ENCODE peak calls at places on chromosomes 2 and 18, in ten cellular contexts. Z is midbrain; B is M059J; I is stimulated activated naive CD4-positive, alpha-beta T cell treated with Interleukin-2 at 50 U/mL for 16 hours; R is tibial artery; Y is gastrocnemius medialis; U is suprapubic skin; P is activated CD4-positive, alpha-beta T cell treated with anti-CD3 and anti-CD28 coated beads for 48 hours; N is iPS-NIHi11; G is pancreas. F is an unnamed sample.

GRCh38 chr2:118021361-118021760 is 7.5 kb upstream of the CCDC93 start:
- DNase-seq in Z (no peak), B (no peak), I (no peak), R (no peak), Y (no peak), U (no peak), P (no peak), N (no peak), G (no peak), F (no peak)

GRCh38 chr2:173205375-173205774 is 129.7 kb downstream of the MAP3K20 start:
- DNase-seq in Z (peak), B (no peak), I (no peak), R (peak), Y (peak), U (peak), P (no peak), N (no peak), G (no peak), F (peak)

GRCh38 chr2:39678170-39678569 is 12.5 kb downstream of the TMEM178A start:
- DNase-seq in Z (no peak), B (no peak), I (no peak), R (no peak), Y (no peak), U (no peak), P (no peak), N (no peak), G (no peak), F (no peak)

GRCh38 chr2:50995610-50996009 is 36.3 kb downstream of the NRXN1 start:
- DNase-seq in Z (no peak), B (peak), I (no peak), R (no peak), Y (peak), U (no peak), P (no peak), N (no peak), G (no peak), F (no peak)

GRCh38 chr2:19035238-19035637 is 323.2 kb downstream of the OSR1 start:
- DNase-seq in Z (no peak), B (no peak), I (no peak), R (peak), Y (peak), U (no peak), P (no peak), N (no peak), G (no peak), F (peak)

GRCh38 chr2:162063899-162064298 is 10.1 kb downstream of the DPP4 start:
- DNase-seq in Z (no peak), B (no peak), I (no peak), R (no peak), Y (no peak), U (no peak), P (no peak), N (no peak), G (no peak), F (no peak)

GRCh38 chr18:72104851-72105250 is 439.3 kb downstream of the CBLN2 start:
- DNase-seq in Z (no peak), B (no peak), I (no peak), R (no peak), Y (no peak), U (no peak), P (no peak), N (no peak), G (no peak), F (no peak)

GRCh38 chr2:73984203-73984921 is at the start of gene TET3:
- DNase-seq in Z (no peak), B (no peak), I (no peak), R (peak), Y (no peak), U (no peak), P (peak), N (peak), G (peak), F (peak)

GRCh38 chr2:6352906-6353515 is 512.7 kb downstream of the CMPK2 start:
- DNase-seq in Z (peak), B (no peak), I (no peak), R (no peak), Y (peak), U (no peak), P (peak), N (peak), G (peak), F (peak)

GRCh38 chr2:218829868-218830451 is 1.6 kb downstream of the PRKAG3 start:
- DNase-seq in Z (no peak), B (no peak), I (no peak), R (peak), Y (peak), U (no peak), P (no peak), N (no peak), G (no peak), F (peak)

GRCh38 chr2:240648155-240648649 is 22.9 kb downstream of the GPR35 start:
- DNase-seq in Z (no peak), B (no peak), I (no peak), R (peak), Y (no peak), U (no peak), P (no peak), N (no peak), G (no peak), F (no peak)

GRCh38 chr2:98416760-98417159 is 27.9 kb upstream of the INPP4A start:
- DNase-seq in Z (no peak), B (no peak), I (no peak), R (no peak), Y (no peak), U (no peak), P (no peak), N (no peak), G (no peak), F (no peak)

GRCh38 chr2:7900593-7900992 is 781.3 kb upstream of the ID2 start:
- DNase-seq in Z (no peak), B (no peak), I (no peak), R (no peak), Y (no peak), U (no peak), P (no peak), N (no peak), G (no peak), F (no peak)

GRCh38 chr18:49112031-49112430 is 161.3 kb upstream of the SMAD7 start:
- DNase-seq in Z (no peak), B (no peak), I (no peak), R (no peak), Y (no peak), U (no peak), P (no peak), N (peak), G (no peak), F (no peak)

GRCh38 chr2:145258903-145259579 is 739.1 kb upstream of the ZEB2 start:
- DNase-seq in Z (no peak), B (peak), I (no peak), R (no peak), Y (no peak), U (no peak), P (peak), N (no peak), G (no peak), F (no peak)

GRCh38 chr18:31281437-31281836 is 36.5 kb upstream of the DSG1 start:
- DNase-seq in Z (no peak), B (no peak), I (no peak), R (no peak), Y (no peak), U (no peak), P (no peak), N (peak), G (no peak), F (no peak)

GRCh38 chr2:218343591-218343990 is 13.1 kb upstream of the CATIP start:
- DNase-seq in Z (no peak), B (peak), I (no peak), R (peak), Y (no peak), U (no peak), P (no peak), N (no peak), G (no peak), F (no peak)

GRCh38 chr2:109261906-109262631 is 133.1 kb downstream of the SH3RF3 start:
- DNase-seq in Z (no peak), B (no peak), I (no peak), R (peak), Y (no peak), U (no peak), P (no peak), N (no peak), G (no peak), F (peak)

GRCh38 chr2:47784349-47784851 is 1.5 kb downstream of the MSH6 start:
- DNase-seq in Z (no peak), B (no peak), I (no peak), R (no peak), Y (no peak), U (no peak), P (no peak), N (no peak), G (no peak), F (no peak)

GRCh38 chr2:32231959-32232358 is 32.7 kb downstream of the NLRC4 start:
- DNase-seq in Z (no peak), B (no peak), I (no peak), R (no peak), Y (no peak), U (no peak), P (no peak), N (no peak), G (no peak), F (no peak)

GRCh38 chr18:49645196-49645595 is 83.3 kb downstream of the LIPG start:
- DNase-seq in Z (no peak), B (no peak), I (no peak), R (no peak), Y (no peak), U (no peak), P (no peak), N (no peak), G (no peak), F (no peak)

GRCh38 chr2:65055427-65056214 is 595 bp upstream of the CEP68 start:
- DNase-seq in Z (no peak), B (no peak), I (peak), R (no peak), Y (peak), U (no peak), P (peak), N (no peak), G (peak), F (peak)

GRCh38 chr18:73511751-73512525 is 635.7 kb downstream of the FBXO15 start:
- DNase-seq in Z (no peak), B (peak), I (no peak), R (no peak), Y (no peak), U (no peak), P (no peak), N (no peak), G (no peak), F (no peak)

GRCh38 chr18:58057291-58057965 is 13.4 kb downstream of the NEDD4L start:
- DNase-seq in Z (no peak), B (peak), I (no peak), R (no peak), Y (no peak), U (no peak), P (no peak), N (no peak), G (no peak), F (no peak)

GRCh38 chr2:128261245-128262128 is 57.2 kb downstream of the HS6ST1 start:
- DNase-seq in Z (no peak), B (no peak), I (no peak), R (no peak), Y (no peak), U (no peak), P (no peak), N (no peak), G (peak), F (peak)

GRCh38 chr18:69992776-69993175 is 45.1 kb upstream of the CD226 start:
- DNase-seq in Z (no peak), B (peak), I (no peak), R (no peak), Y (no peak), U (no peak), P (no peak), N (no peak), G (no peak), F (no peak)